ENCODE peak calls at places on chromosomes 16 and 17, in nine cellular contexts. One of them, this sample, is unnamed. For H3K4me1, the result is how much of the 10 kb centered on the place peaks cover.

GRCh38 chr16:67993207-67994036 is 5.9 kb downstream of the DPEP2 start:
- DNase-seq in transverse colon: peak
- DNase-seq in IMR-90: peak
- DNase-seq in uterus: peak
- DNase-seq in suprapubic skin: peak
- DNase-seq in PC-9: peak
- DNase-seq in SJSA1: peak
- DNase-seq in right lobe of liver: peak
- DNase-seq in neuronal stem cell: peak
- DNase-seq in this sample: peak

GRCh38 chr16:76277099-76278030 is at the start of gene CNTNAP4:
- DNase-seq in transverse colon: no peak
- DNase-seq in IMR-90: no peak
- DNase-seq in uterus: no peak
- DNase-seq in suprapubic skin: no peak
- DNase-seq in PC-9: no peak
- DNase-seq in SJSA1: no peak
- DNase-seq in right lobe of liver: peak
- DNase-seq in neuronal stem cell: no peak
- DNase-seq in this sample: no peak

GRCh38 chr16:55832788-55833583 is at the start of gene CES1:
- DNase-seq in transverse colon: peak
- DNase-seq in IMR-90: no peak
- DNase-seq in uterus: no peak
- DNase-seq in suprapubic skin: peak
- DNase-seq in PC-9: peak
- DNase-seq in SJSA1: no peak
- DNase-seq in right lobe of liver: peak
- DNase-seq in neuronal stem cell: peak
- DNase-seq in this sample: no peak

GRCh38 chr17:42672038-42672437 is 4.8 kb downstream of the PLEKHH3 start:
- DNase-seq in transverse colon: no peak
- DNase-seq in IMR-90: no peak
- DNase-seq in uterus: no peak
- DNase-seq in suprapubic skin: no peak
- DNase-seq in PC-9: no peak
- DNase-seq in SJSA1: no peak
- DNase-seq in right lobe of liver: no peak
- DNase-seq in neuronal stem cell: no peak
- DNase-seq in this sample: no peak

GRCh38 chr17:43584666-43585102 is 38.5 kb upstream of the ETV4 start:
- DNase-seq in transverse colon: no peak
- DNase-seq in IMR-90: peak
- DNase-seq in uterus: no peak
- DNase-seq in suprapubic skin: no peak
- DNase-seq in PC-9: no peak
- DNase-seq in SJSA1: no peak
- DNase-seq in right lobe of liver: no peak
- DNase-seq in neuronal stem cell: no peak
- DNase-seq in this sample: no peak

GRCh38 chr16:89921699-89922476 is 1.3 kb upstream of the TUBB3 start:
- DNase-seq in transverse colon: peak
- DNase-seq in IMR-90: peak
- DNase-seq in uterus: peak
- DNase-seq in suprapubic skin: peak
- DNase-seq in PC-9: peak
- DNase-seq in SJSA1: peak
- DNase-seq in right lobe of liver: no peak
- DNase-seq in neuronal stem cell: peak
- DNase-seq in this sample: peak

GRCh38 chr16:88770459-88771293 is 14.3 kb downstream of the PIEZO1 start:
- DNase-seq in transverse colon: peak
- DNase-seq in IMR-90: peak
- DNase-seq in uterus: peak
- DNase-seq in suprapubic skin: no peak
- DNase-seq in PC-9: peak
- DNase-seq in SJSA1: peak
- DNase-seq in right lobe of liver: peak
- DNase-seq in neuronal stem cell: peak
- DNase-seq in this sample: peak

GRCh38 chr16:57624806-57625500 is 3.5 kb upstream of the ADGRG1 start:
- DNase-seq in transverse colon: no peak
- DNase-seq in IMR-90: no peak
- DNase-seq in uterus: no peak
- DNase-seq in suprapubic skin: no peak
- DNase-seq in PC-9: no peak
- DNase-seq in SJSA1: no peak
- DNase-seq in right lobe of liver: no peak
- DNase-seq in neuronal stem cell: no peak
- DNase-seq in this sample: no peak

GRCh38 chr17:5560361-5560988 is 23.8 kb downstream of the NLRP1 start:
- DNase-seq in transverse colon: no peak
- DNase-seq in IMR-90: no peak
- DNase-seq in uterus: no peak
- DNase-seq in suprapubic skin: peak
- DNase-seq in PC-9: no peak
- DNase-seq in SJSA1: no peak
- DNase-seq in right lobe of liver: no peak
- DNase-seq in neuronal stem cell: no peak
- DNase-seq in this sample: no peak

GRCh38 chr16:46690281-46691178 is 1.1 kb downstream of the ORC6 start:
- DNase-seq in transverse colon: peak
- DNase-seq in IMR-90: peak
- DNase-seq in uterus: no peak
- DNase-seq in suprapubic skin: no peak
- DNase-seq in PC-9: no peak
- DNase-seq in SJSA1: peak
- DNase-seq in right lobe of liver: no peak
- DNase-seq in neuronal stem cell: no peak
- DNase-seq in this sample: no peak

GRCh38 chr16:64440421-64440831 is 681.4 kb downstream of the CDH11 start:
- DNase-seq in transverse colon: no peak
- DNase-seq in IMR-90: peak
- DNase-seq in uterus: no peak
- DNase-seq in suprapubic skin: no peak
- DNase-seq in PC-9: no peak
- DNase-seq in SJSA1: peak
- DNase-seq in right lobe of liver: no peak
- DNase-seq in neuronal stem cell: no peak
- DNase-seq in this sample: no peak

GRCh38 chr17:18905226-18905625 is 46.7 kb upstream of the SLC5A10 start:
- DNase-seq in transverse colon: no peak
- DNase-seq in IMR-90: no peak
- DNase-seq in uterus: no peak
- DNase-seq in suprapubic skin: no peak
- DNase-seq in PC-9: no peak
- DNase-seq in SJSA1: no peak
- DNase-seq in right lobe of liver: no peak
- DNase-seq in neuronal stem cell: no peak
- DNase-seq in this sample: no peak

GRCh38 chr17:77695386-77695785 is 263.1 kb upstream of the TNRC6C start:
- DNase-seq in transverse colon: no peak
- DNase-seq in IMR-90: no peak
- DNase-seq in uterus: no peak
- DNase-seq in suprapubic skin: no peak
- DNase-seq in PC-9: no peak
- DNase-seq in SJSA1: no peak
- DNase-seq in right lobe of liver: no peak
- DNase-seq in neuronal stem cell: no peak
- DNase-seq in this sample: no peak

GRCh38 chr16:58222532-58223316 is 24.8 kb upstream of the CSNK2A2 start:
- DNase-seq in transverse colon: no peak
- DNase-seq in IMR-90: peak
- DNase-seq in uterus: no peak
- DNase-seq in suprapubic skin: no peak
- DNase-seq in PC-9: peak
- DNase-seq in SJSA1: no peak
- DNase-seq in right lobe of liver: peak
- DNase-seq in neuronal stem cell: no peak
- DNase-seq in this sample: no peak

GRCh38 chr16:19809121-19809635 is 75.5 kb downstream of the GPRC5B start:
- DNase-seq in transverse colon: no peak
- DNase-seq in IMR-90: peak
- DNase-seq in uterus: no peak
- DNase-seq in suprapubic skin: no peak
- DNase-seq in PC-9: peak
- DNase-seq in SJSA1: no peak
- DNase-seq in right lobe of liver: no peak
- DNase-seq in neuronal stem cell: no peak
- DNase-seq in this sample: no peak

GRCh38 chr17:64546716-64547115 is 39.9 kb downstream of the CEP95 start:
- DNase-seq in transverse colon: no peak
- DNase-seq in IMR-90: no peak
- DNase-seq in uterus: no peak
- DNase-seq in suprapubic skin: no peak
- DNase-seq in PC-9: no peak
- DNase-seq in SJSA1: no peak
- DNase-seq in right lobe of liver: no peak
- DNase-seq in neuronal stem cell: no peak
- DNase-seq in this sample: no peak

GRCh38 chr17:82240506-82241182 is 11.8 kb downstream of the SLC16A3 start:
- DNase-seq in transverse colon: no peak
- DNase-seq in IMR-90: no peak
- DNase-seq in uterus: peak
- DNase-seq in suprapubic skin: no peak
- DNase-seq in PC-9: no peak
- DNase-seq in SJSA1: no peak
- DNase-seq in right lobe of liver: no peak
- DNase-seq in neuronal stem cell: no peak
- DNase-seq in this sample: no peak
- H3K4me1 ChIP-seq in transverse colon: half or more
- H3K4me1 ChIP-seq in IMR-90: under half
- H3K4me1 ChIP-seq in uterus: half or more
- H3K4me1 ChIP-seq in suprapubic skin: half or more
- H3K4me1 ChIP-seq in PC-9: under half
- H3K4me1 ChIP-seq in SJSA1: half or more
- H3K4me1 ChIP-seq in right lobe of liver: half or more
- H3K4me1 ChIP-seq in neuronal stem cell: under half
- H3K4me1 ChIP-seq in this sample: under half

GRCh38 chr17:10752696-10753095 is 22.9 kb upstream of the TMEM220 start:
- DNase-seq in transverse colon: no peak
- DNase-seq in IMR-90: no peak
- DNase-seq in uterus: no peak
- DNase-seq in suprapubic skin: no peak
- DNase-seq in PC-9: no peak
- DNase-seq in SJSA1: no peak
- DNase-seq in right lobe of liver: no peak
- DNase-seq in neuronal stem cell: no peak
- DNase-seq in this sample: no peak

GRCh38 chr17:10754109-10754508 is 24.3 kb upstream of the TMEM220 start:
- DNase-seq in transverse colon: peak
- DNase-seq in IMR-90: peak
- DNase-seq in uterus: no peak
- DNase-seq in suprapubic skin: no peak
- DNase-seq in PC-9: peak
- DNase-seq in SJSA1: no peak
- DNase-seq in right lobe of liver: no peak
- DNase-seq in neuronal stem cell: no peak
- DNase-seq in this sample: peak

GRCh38 chr17:10748475-10749110 is 18.8 kb upstream of the TMEM220 start:
- DNase-seq in transverse colon: no peak
- DNase-seq in IMR-90: no peak
- DNase-seq in uterus: no peak
- DNase-seq in suprapubic skin: no peak
- DNase-seq in PC-9: no peak
- DNase-seq in SJSA1: no peak
- DNase-seq in right lobe of liver: no peak
- DNase-seq in neuronal stem cell: no peak
- DNase-seq in this sample: no peak

GRCh38 chr17:10750210-10750609 is 20.4 kb upstream of the TMEM220 start:
- DNase-seq in transverse colon: no peak
- DNase-seq in IMR-90: no peak
- DNase-seq in uterus: no peak
- DNase-seq in suprapubic skin: no peak
- DNase-seq in PC-9: no peak
- DNase-seq in SJSA1: no peak
- DNase-seq in right lobe of liver: no peak
- DNase-seq in neuronal stem cell: no peak
- DNase-seq in this sample: no peak

GRCh38 chr17:10751569-10751968 is 21.7 kb upstream of the TMEM220 start:
- DNase-seq in transverse colon: no peak
- DNase-seq in IMR-90: no peak
- DNase-seq in uterus: no peak
- DNase-seq in suprapubic skin: no peak
- DNase-seq in PC-9: no peak
- DNase-seq in SJSA1: no peak
- DNase-seq in right lobe of liver: no peak
- DNase-seq in neuronal stem cell: no peak
- DNase-seq in this sample: no peak
- H3K4me1 ChIP-seq in transverse colon: under half
- H3K4me1 ChIP-seq in IMR-90: under half
- H3K4me1 ChIP-seq in uterus: under half
- H3K4me1 ChIP-seq in suprapubic skin: under half
- H3K4me1 ChIP-seq in PC-9: under half
- H3K4me1 ChIP-seq in SJSA1: under half
- H3K4me1 ChIP-seq in right lobe of liver: under half
- H3K4me1 ChIP-seq in neuronal stem cell: under half
- H3K4me1 ChIP-seq in this sample: under half

DNA sequence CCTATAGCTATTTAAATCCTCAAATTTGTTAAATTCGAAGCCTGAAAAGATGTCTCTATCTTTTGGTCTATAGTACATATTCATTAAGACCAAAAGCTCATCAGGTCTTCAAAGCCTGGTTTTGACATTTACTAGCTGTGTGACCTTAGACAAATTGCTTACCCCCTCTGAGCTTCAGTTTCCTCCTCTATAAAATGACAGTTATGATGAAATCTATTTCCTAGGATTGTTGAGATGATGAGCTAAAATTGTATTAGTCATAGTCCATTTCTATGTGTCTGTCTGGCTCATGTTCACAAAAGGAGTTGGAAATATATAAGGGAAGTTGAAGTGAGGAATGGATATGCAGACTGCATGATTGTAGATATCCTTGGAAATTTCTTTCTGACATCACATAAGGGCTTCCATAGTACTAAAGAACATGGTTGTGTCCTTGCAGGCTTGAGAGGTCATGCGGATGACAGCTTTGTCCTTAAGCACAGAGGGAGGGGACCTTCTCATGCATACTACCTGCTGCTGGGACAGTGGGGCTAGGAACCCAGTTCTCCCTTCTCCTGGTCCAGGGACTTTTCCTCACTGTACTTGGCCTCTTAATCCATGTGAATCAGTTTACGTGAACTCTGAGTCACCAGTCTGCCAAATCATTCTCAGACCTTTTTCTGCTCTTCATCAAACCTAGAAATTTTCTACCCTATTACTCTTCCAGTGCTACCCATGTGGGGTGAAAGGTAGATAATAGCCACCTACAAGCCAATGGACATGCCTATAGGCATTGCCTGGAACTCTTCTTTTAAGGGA is 487.5 kb upstream of the SALL1 start:
- DNase-seq in transverse colon: no peak
- DNase-seq in IMR-90: peak
- DNase-seq in uterus: no peak
- DNase-seq in suprapubic skin: no peak
- DNase-seq in PC-9: no peak
- DNase-seq in SJSA1: no peak
- DNase-seq in right lobe of liver: no peak
- DNase-seq in neuronal stem cell: no peak
- DNase-seq in this sample: no peak
- H3K4me1 ChIP-seq in transverse colon: under half
- H3K4me1 ChIP-seq in IMR-90: under half
- H3K4me1 ChIP-seq in uterus: under half
- H3K4me1 ChIP-seq in suprapubic skin: under half
- H3K4me1 ChIP-seq in PC-9: under half
- H3K4me1 ChIP-seq in SJSA1: under half
- H3K4me1 ChIP-seq in right lobe of liver: under half
- H3K4me1 ChIP-seq in neuronal stem cell: under half
- H3K4me1 ChIP-seq in this sample: under half

GRCh38 chr17:7016406-7016805 is 4.0 kb downstream of the RNASEK start:
- DNase-seq in transverse colon: no peak
- DNase-seq in IMR-90: no peak
- DNase-seq in uterus: no peak
- DNase-seq in suprapubic skin: no peak
- DNase-seq in PC-9: no peak
- DNase-seq in SJSA1: no peak
- DNase-seq in right lobe of liver: no peak
- DNase-seq in neuronal stem cell: no peak
- DNase-seq in this sample: no peak
- H3K4me1 ChIP-seq in transverse colon: under half
- H3K4me1 ChIP-seq in IMR-90: under half
- H3K4me1 ChIP-seq in uterus: under half
- H3K4me1 ChIP-seq in suprapubic skin: half or more
- H3K4me1 ChIP-seq in PC-9: under half
- H3K4me1 ChIP-seq in SJSA1: under half
- H3K4me1 ChIP-seq in right lobe of liver: under half
- H3K4me1 ChIP-seq in neuronal stem cell: under half
- H3K4me1 ChIP-seq in this sample: under half